ENCODE peak calls at places on chromosomes 5 and 9, in seven cellular contexts. One of them, this sample, is unnamed.

GRCh38 chr5:20276061-20276958 is 288.3 kb upstream of the CDH18 start:
- DNase-seq in CD8-positive, alpha-beta T cell: no peak
- DNase-seq in A549: peak; percentile 65
- DNase-seq in fibroblast of lung: peak; percentile 81
- DNase-seq in hepatocyte: peak; percentile 9
- DNase-seq in H1: no peak
- DNase-seq in aorta: no peak
- DNase-seq in this sample: no peak

GRCh38 chr5:67985686-67986387 is 229.7 kb upstream of the PIK3R1 start:
- DNase-seq in A549: no peak
- DNase-seq in H1: no peak
- DNase-seq in hepatocyte: no peak
- DNase-seq in CD8-positive, alpha-beta T cell: no peak
- DNase-seq in fibroblast of lung: no peak
- DNase-seq in aorta: no peak
- DNase-seq in this sample: no peak

GRCh38 chr9:93304574-93305496 is 120.9 kb downstream of the WNK2 start:
- DNase-seq in hepatocyte: peak; percentile 80
- DNase-seq in aorta: peak; percentile 87
- DNase-seq in A549: peak; percentile 76
- DNase-seq in fibroblast of lung: peak; percentile 50
- DNase-seq in H1: peak; percentile 46
- DNase-seq in CD8-positive, alpha-beta T cell: no peak
- DNase-seq in this sample: no peak

GRCh38 chr9:38668791-38669466 is 48.5 kb upstream of the ANKRD18A start:
- DNase-seq in H1: no peak
- DNase-seq in CD8-positive, alpha-beta T cell: no peak
- DNase-seq in fibroblast of lung: no peak
- DNase-seq in aorta: no peak
- DNase-seq in A549: no peak
- DNase-seq in hepatocyte: no peak
- DNase-seq in this sample: no peak

GRCh38 chr5:54518146-54519082 is 855 bp downstream of the SNX18 start:
- DNase-seq in hepatocyte: peak; percentile 81
- DNase-seq in fibroblast of lung: no peak
- DNase-seq in H1: no peak
- DNase-seq in A549: peak; percentile 28
- DNase-seq in aorta: peak; percentile 86
- DNase-seq in CD8-positive, alpha-beta T cell: peak; percentile 51
- DNase-seq in this sample: peak; percentile 80

GRCh38 chr5:175868996-175869638 is 2.3 kb upstream of the CPLX2 start:
- DNase-seq in H1: no peak
- DNase-seq in aorta: no peak
- DNase-seq in hepatocyte: no peak
- DNase-seq in CD8-positive, alpha-beta T cell: no peak
- DNase-seq in A549: no peak
- DNase-seq in fibroblast of lung: no peak
- DNase-seq in this sample: no peak

GRCh38 chr9:126564716-126565115 is 49.0 kb upstream of the LMX1B start:
- DNase-seq in hepatocyte: no peak
- DNase-seq in aorta: peak; percentile 20
- DNase-seq in CD8-positive, alpha-beta T cell: no peak
- DNase-seq in fibroblast of lung: no peak
- DNase-seq in H1: no peak
- DNase-seq in A549: no peak
- DNase-seq in this sample: no peak

GRCh38 chr9:69252436-69252835 is 72.6 kb upstream of the ENTREP1 start:
- DNase-seq in aorta: no peak
- DNase-seq in hepatocyte: no peak
- DNase-seq in H1: no peak
- DNase-seq in CD8-positive, alpha-beta T cell: no peak
- DNase-seq in fibroblast of lung: no peak
- DNase-seq in A549: no peak
- DNase-seq in this sample: no peak

GRCh38 chr5:1661311-1661710 is 137.6 kb upstream of the LPCAT1 start:
- DNase-seq in A549: no peak
- DNase-seq in hepatocyte: peak; percentile 2
- DNase-seq in aorta: peak; percentile 38
- DNase-seq in fibroblast of lung: no peak
- DNase-seq in CD8-positive, alpha-beta T cell: no peak
- DNase-seq in H1: no peak
- DNase-seq in this sample: no peak

GRCh38 chr5:154737667-154738320 is 17.4 kb upstream of the LARP1 start:
- DNase-seq in CD8-positive, alpha-beta T cell: no peak
- DNase-seq in A549: no peak
- DNase-seq in H1: no peak
- DNase-seq in aorta: no peak
- DNase-seq in hepatocyte: no peak
- DNase-seq in fibroblast of lung: no peak
- DNase-seq in this sample: no peak

GRCh38 chr9:110391826-110392485 is 54.3 kb upstream of the TXNDC8 start:
- DNase-seq in CD8-positive, alpha-beta T cell: no peak
- DNase-seq in fibroblast of lung: no peak
- DNase-seq in A549: no peak
- DNase-seq in aorta: no peak
- DNase-seq in H1: no peak
- DNase-seq in hepatocyte: no peak
- DNase-seq in this sample: no peak

GRCh38 chr9:80701061-80701460 is 988.3 kb downstream of the TLE1 start:
- DNase-seq in fibroblast of lung: no peak
- DNase-seq in A549: no peak
- DNase-seq in H1: no peak
- DNase-seq in CD8-positive, alpha-beta T cell: no peak
- DNase-seq in hepatocyte: no peak
- DNase-seq in aorta: no peak
- DNase-seq in this sample: no peak

DNA sequence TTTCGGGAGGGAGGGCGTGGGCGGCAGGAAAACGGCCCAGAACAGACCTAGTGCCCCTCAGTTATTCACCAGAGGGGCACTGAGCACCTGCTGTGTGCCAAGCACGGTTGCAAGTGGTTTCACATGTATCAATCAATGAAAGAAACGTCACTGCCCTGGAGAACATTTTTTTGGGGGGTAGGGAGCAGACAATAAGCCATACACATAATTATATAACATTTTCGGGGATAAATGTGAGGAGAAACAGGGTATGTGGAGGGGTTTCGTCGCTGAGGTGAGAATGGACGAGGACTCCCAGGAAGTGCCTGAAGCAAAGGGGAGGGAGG is 444 bp upstream of the ZNF354A start:
- DNase-seq in CD8-positive, alpha-beta T cell: peak; percentile 12
- DNase-seq in fibroblast of lung: no peak
- DNase-seq in A549: no peak
- DNase-seq in H1: no peak
- DNase-seq in hepatocyte: no peak
- DNase-seq in aorta: no peak
- DNase-seq in this sample: no peak
- H3K4me3 ChIP-seq in CD8-positive, alpha-beta T cell: peak overlapping the region; percentile 74
- H3K4me3 ChIP-seq in fibroblast of lung: peak overlapping the region; percentile 4
- H3K4me3 ChIP-seq in A549: peak overlapping the region; percentile 64
- H3K4me3 ChIP-seq in H1: no peak overlapping the region
- H3K4me3 ChIP-seq in hepatocyte: no peak overlapping the region
- H3K4me3 ChIP-seq in aorta: no peak overlapping the region
- H3K4me3 ChIP-seq in this sample: peak overlapping the region; percentile 84

GRCh38 chr5:62948294-62948693 is 369.7 kb downstream of the LRRC70 start:
- DNase-seq in CD8-positive, alpha-beta T cell: no peak
- DNase-seq in fibroblast of lung: no peak
- DNase-seq in H1: no peak
- DNase-seq in aorta: no peak
- DNase-seq in hepatocyte: no peak
- DNase-seq in A549: no peak
- DNase-seq in this sample: no peak

GRCh38 chr5:62938927-62939326 is 360.3 kb downstream of the LRRC70 start:
- DNase-seq in hepatocyte: no peak
- DNase-seq in fibroblast of lung: no peak
- DNase-seq in CD8-positive, alpha-beta T cell: no peak
- DNase-seq in A549: no peak
- DNase-seq in aorta: no peak
- DNase-seq in H1: no peak
- DNase-seq in this sample: no peak

GRCh38 chr5:62937661-62938558 is 359.3 kb downstream of the LRRC70 start:
- DNase-seq in aorta: no peak
- DNase-seq in fibroblast of lung: peak; percentile 39
- DNase-seq in CD8-positive, alpha-beta T cell: no peak
- DNase-seq in hepatocyte: peak; percentile 47
- DNase-seq in A549: no peak
- DNase-seq in H1: no peak
- DNase-seq in this sample: no peak

GRCh38 chr5:62942384-62942783 is 363.8 kb downstream of the LRRC70 start:
- DNase-seq in aorta: no peak
- DNase-seq in fibroblast of lung: no peak
- DNase-seq in H1: no peak
- DNase-seq in A549: no peak
- DNase-seq in CD8-positive, alpha-beta T cell: no peak
- DNase-seq in hepatocyte: no peak
- DNase-seq in this sample: no peak
- H3K9me3 ChIP-seq in aorta: no peaks in the 10 kb centered on the region
- H3K9me3 ChIP-seq in fibroblast of lung: no peaks in the 10 kb centered on the region
- H3K9me3 ChIP-seq in H1: no peaks in the 10 kb centered on the region
- H3K9me3 ChIP-seq in A549: no peaks in the 10 kb centered on the region
- H3K9me3 ChIP-seq in CD8-positive, alpha-beta T cell: no peaks in the 10 kb centered on the region
- H3K9me3 ChIP-seq in hepatocyte: no peaks in the 10 kb centered on the region
- H3K9me3 ChIP-seq in this sample: no peaks in the 10 kb centered on the region

DNA sequence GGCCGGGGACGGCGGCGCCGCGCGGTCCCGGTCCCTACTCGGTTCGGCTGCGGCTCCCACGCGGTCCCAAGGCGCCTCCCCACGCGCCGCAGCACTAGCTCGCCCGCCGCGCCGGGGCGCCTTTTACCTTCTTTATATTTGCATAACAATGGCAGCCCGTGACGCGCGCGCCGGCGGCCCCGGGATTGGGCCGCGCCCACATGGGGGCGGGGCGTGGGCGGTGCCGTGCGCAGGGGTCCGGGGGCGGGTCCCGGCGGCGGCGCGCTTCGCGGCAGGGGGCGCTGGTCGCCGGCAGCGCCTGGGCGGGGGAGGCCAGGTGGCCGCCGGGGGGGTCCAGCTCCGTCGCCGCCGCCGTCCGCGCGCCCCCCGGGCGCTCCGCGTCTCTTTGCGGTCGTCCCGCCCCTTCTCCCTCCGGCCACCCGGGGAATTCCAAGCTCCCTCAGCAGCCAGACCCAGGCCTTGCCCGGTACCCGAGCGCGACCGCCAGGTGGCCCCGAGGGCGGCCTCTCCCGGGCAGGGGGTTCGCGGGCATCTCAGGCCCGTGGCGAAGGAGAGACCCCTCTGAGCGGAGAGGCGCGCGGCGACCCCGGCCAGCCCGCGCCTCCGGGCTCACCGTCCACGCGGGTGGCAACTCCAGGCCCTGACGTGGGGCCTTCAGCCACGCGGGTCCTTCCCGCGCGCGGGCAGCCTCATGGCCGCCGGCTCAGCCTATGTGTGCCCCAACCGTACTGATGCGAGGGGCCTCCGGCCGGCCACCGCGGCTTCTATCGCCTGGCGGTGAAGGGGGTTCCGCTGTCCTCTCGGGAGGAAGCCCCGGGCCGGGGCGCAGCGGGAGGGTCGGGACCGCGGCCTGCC is at the start of gene NRARP:
- DNase-seq in hepatocyte: peak; percentile 96
- DNase-seq in CD8-positive, alpha-beta T cell: peak; percentile 89
- DNase-seq in aorta: peak; percentile 94
- DNase-seq in A549: peak; percentile 77
- DNase-seq in H1: no peak
- DNase-seq in fibroblast of lung: peak; percentile 63
- DNase-seq in this sample: peak; percentile 92
- H3K4me1 ChIP-seq in hepatocyte: peaks cover 40% of the 10 kb centered on the region
- H3K4me1 ChIP-seq in CD8-positive, alpha-beta T cell: peaks cover 48% of the 10 kb centered on the region
- H3K4me1 ChIP-seq in aorta: no peaks in the 10 kb centered on the region
- H3K4me1 ChIP-seq in A549: peaks cover 19% of the 10 kb centered on the region
- H3K4me1 ChIP-seq in H1: peaks cover 58% of the 10 kb centered on the region
- H3K4me1 ChIP-seq in fibroblast of lung: peaks cover 12% of the 10 kb centered on the region
- H3K4me1 ChIP-seq in this sample: no peaks in the 10 kb centered on the region

GRCh38 chr9:124452326-124452725 is 2.1 kb downstream of the ADGRD2 start:
- DNase-seq in H1: no peak
- DNase-seq in aorta: peak; percentile 71
- DNase-seq in CD8-positive, alpha-beta T cell: no peak
- DNase-seq in fibroblast of lung: no peak
- DNase-seq in hepatocyte: no peak
- DNase-seq in A549: no peak
- DNase-seq in this sample: no peak

GRCh38 chr9:124454791-124455443 is 4.7 kb downstream of the ADGRD2 start:
- DNase-seq in CD8-positive, alpha-beta T cell: no peak
- DNase-seq in H1: no peak
- DNase-seq in hepatocyte: no peak
- DNase-seq in aorta: peak; percentile 71
- DNase-seq in fibroblast of lung: no peak
- DNase-seq in A549: no peak
- DNase-seq in this sample: no peak

GRCh38 chr9:124453586-124454191 is 3.4 kb downstream of the ADGRD2 start:
- DNase-seq in CD8-positive, alpha-beta T cell: no peak
- DNase-seq in aorta: peak; percentile 66
- DNase-seq in hepatocyte: no peak
- DNase-seq in H1: no peak
- DNase-seq in A549: peak; percentile 71
- DNase-seq in fibroblast of lung: no peak
- DNase-seq in this sample: no peak

GRCh38 chr9:124454296-124454695 is 4.0 kb downstream of the ADGRD2 start:
- DNase-seq in fibroblast of lung: no peak
- DNase-seq in CD8-positive, alpha-beta T cell: no peak
- DNase-seq in hepatocyte: no peak
- DNase-seq in A549: no peak
- DNase-seq in H1: no peak
- DNase-seq in aorta: peak; percentile 52
- DNase-seq in this sample: no peak

DNA sequence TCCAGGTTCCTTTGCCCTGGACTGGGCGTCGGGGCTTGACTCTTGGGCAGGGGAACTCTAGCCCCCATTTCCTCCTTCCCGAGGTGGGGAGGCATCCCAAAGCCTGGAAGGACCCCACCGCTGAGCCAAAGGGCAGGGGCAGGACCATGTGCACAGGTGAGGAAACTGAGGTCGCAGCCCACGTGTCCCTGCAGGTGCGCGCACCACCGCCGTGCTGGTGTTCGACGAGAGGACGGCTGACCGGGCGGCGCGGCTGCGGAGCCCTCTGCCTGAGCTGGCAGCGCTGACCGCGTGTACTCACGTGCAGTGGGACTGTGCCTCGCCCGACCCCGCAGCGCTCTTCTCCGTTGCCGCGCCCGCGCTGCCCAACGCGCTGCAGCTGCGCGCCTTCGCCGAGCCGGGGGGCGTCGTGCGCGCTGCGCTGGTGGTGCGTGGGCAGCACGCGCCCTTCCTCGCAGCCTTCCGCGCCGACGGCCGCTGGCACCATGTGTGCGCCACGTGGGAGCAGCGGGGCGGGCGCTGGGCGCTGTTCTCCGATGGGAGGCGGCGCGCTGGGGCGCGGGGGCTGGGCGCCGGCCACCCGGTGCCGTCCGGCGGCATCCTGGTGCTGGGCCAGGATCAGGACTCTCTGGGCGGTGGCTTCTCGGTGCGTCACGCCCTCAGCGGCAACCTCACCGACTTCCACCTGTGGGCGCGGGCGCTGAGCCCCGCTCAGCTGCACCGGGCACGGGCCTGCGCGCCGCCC is 2.8 kb downstream of the ADGRD2 start:
- DNase-seq in hepatocyte: no peak
- DNase-seq in CD8-positive, alpha-beta T cell: no peak
- DNase-seq in A549: peak; percentile 61
- DNase-seq in H1: no peak
- DNase-seq in fibroblast of lung: no peak
- DNase-seq in aorta: peak; percentile 73
- DNase-seq in this sample: no peak
- H3K4me3 ChIP-seq in hepatocyte: no peak overlapping the region
- H3K4me3 ChIP-seq in CD8-positive, alpha-beta T cell: no peak overlapping the region
- H3K4me3 ChIP-seq in A549: peak overlapping the region; percentile 61
- H3K4me3 ChIP-seq in H1: peak overlapping the region; percentile 29
- H3K4me3 ChIP-seq in fibroblast of lung: no peak overlapping the region
- H3K4me3 ChIP-seq in aorta: no peak overlapping the region
- H3K4me3 ChIP-seq in this sample: no peak overlapping the region